ENCODE peak calls at places on chromosomes 11 and 22, in four cellular contexts. U, D, Q and V are unnamed samples.

GRCh38 chr11:31968774-31969433 is 122.0 kb upstream of the RCN1 start:
- DNase-seq in U (no peak), D (no peak), Q (no peak), V (peak)

GRCh38 chr11:113528982-113529381 is 53.8 kb upstream of the DRD2 start:
- DNase-seq in U (no peak), D (no peak), Q (no peak), V (no peak)

GRCh38 chr22:43293661-43294392 is 49.3 kb downstream of the SCUBE1 start:
- DNase-seq in U (peak), D (peak), Q (no peak), V (peak)

GRCh38 chr11:100593321-100593720 is 93.8 kb upstream of the ARHGAP42 start:
- DNase-seq in U (no peak), D (no peak), Q (no peak), V (no peak)

GRCh38 chr11:134583397-134583990 is 171.5 kb upstream of the B3GAT1 start:
- DNase-seq in U (no peak), D (no peak), Q (no peak), V (no peak)

GRCh38 chr11:83734120-83734519 is 448.0 kb upstream of the CCDC90B start:
- DNase-seq in U (no peak), D (no peak), Q (no peak), V (no peak)

GRCh38 chr11:127037001-127037400 is 36.4 kb upstream of the KIRREL3 start:
- DNase-seq in U (no peak), D (no peak), Q (no peak), V (no peak)

GRCh38 chr11:79081441-79082124 is 359.2 kb downstream of the TENM4 start:
- DNase-seq in U (no peak), D (no peak), Q (no peak), V (no peak)

GRCh38 chr22:27151407-27151806 is 494.0 kb downstream of the MIAT start:
- DNase-seq in U (peak), D (no peak), Q (no peak), V (no peak)

GRCh38 chr11:110327508-110327907 is 31.1 kb upstream of the RDX start:
- DNase-seq in U (no peak), D (no peak), Q (no peak), V (no peak)

GRCh38 chr22:36541831-36542391 is 12.9 kb upstream of the EIF3D start:
- DNase-seq in U (peak), D (no peak), Q (no peak), V (no peak)

GRCh38 chr11:120773501-120774031 is 250.3 kb upstream of the TBCEL start:
- DNase-seq in U (no peak), D (peak), Q (no peak), V (no peak)

GRCh38 chr22:44316393-44317162 is 3.8 kb upstream of the SHISAL1 start:
- DNase-seq in U (no peak), D (no peak), Q (no peak), V (no peak)

GRCh38 chr11:66625041-66625751 is 8.8 kb downstream of the RBM14 start:
- DNase-seq in U (no peak), D (peak), Q (no peak), V (no peak)

GRCh38 chr11:31397239-31397834 is 27.7 kb downstream of the DNAJC24 start:
- DNase-seq in U (peak), D (no peak), Q (no peak), V (no peak)

GRCh38 chr11:100512475-100512874 is 174.6 kb upstream of the ARHGAP42 start:
- DNase-seq in U (no peak), D (no peak), Q (no peak), V (no peak)

GRCh38 chr11:44744160-44744559 is 17.4 kb downstream of the TSPAN18 start:
- DNase-seq in U (no peak), D (no peak), Q (no peak), V (no peak)

GRCh38 chr11:46858920-46859531 is 12.9 kb upstream of the CKAP5 start:
- DNase-seq in U (no peak), D (no peak), Q (no peak), V (no peak)

GRCh38 chr11:1129666-1130160 is 28.0 kb upstream of the MUC5AC start:
- DNase-seq in U (no peak), D (peak), Q (no peak), V (no peak)

GRCh38 chr11:110131386-110132123 is 38.4 kb downstream of the ZC3H12C start:
- DNase-seq in U (no peak), D (no peak), Q (no peak), V (no peak)

GRCh38 chr22:36156515-36157419 is 3.8 kb downstream of the APOL3 start:
- DNase-seq in U (no peak), D (peak), Q (peak), V (peak)

GRCh38 chr22:36465232-36466021 is 16.0 kb downstream of the TXN2 start:
- DNase-seq in U (peak), D (peak), Q (peak), V (peak)

GRCh38 chr11:12598330-12599256 is 75.6 kb upstream of the TEAD1 start:
- DNase-seq in U (no peak), D (no peak), Q (peak), V (no peak)

GRCh38 chr22:31284241-31284745 is 8.0 kb downstream of the PIK3IP1 start:
- DNase-seq in U (no peak), D (peak), Q (no peak), V (no peak)

GRCh38 chr22:37557321-37558001 is 2.8 kb upstream of the CDC42EP1 start:
- DNase-seq in U (peak), D (no peak), Q (no peak), V (no peak)

GRCh38 chr11:76215946-76216345 is 9.6 kb upstream of the WNT11 start:
- DNase-seq in U (no peak), D (no peak), Q (no peak), V (peak)

GRCh38 chr22:20434773-20435172 is 2.9 kb downstream of the SCARF2 start:
- DNase-seq in U (no peak), D (peak), Q (no peak), V (no peak)

GRCh38 chr22:43533131-43533530 is 121.3 kb downstream of the MPPED1 start:
- DNase-seq in U (no peak), D (peak), Q (no peak), V (no peak)

GRCh38 chr22:43399980-43400358 is 11.8 kb upstream of the MPPED1 start:
- DNase-seq in U (no peak), D (no peak), Q (no peak), V (no peak)

GRCh38 chr11:77428598-77428997 is 45.3 kb downstream of the PAK1 start:
- DNase-seq in U (no peak), D (no peak), Q (no peak), V (no peak)

GRCh38 chr11:113184498-113184897 is 129.9 kb upstream of the TTC12 start:
- DNase-seq in U (peak), D (no peak), Q (no peak), V (peak)

GRCh38 chr11:59997800-59998199 is 19.2 kb upstream of the OOSP4B start:
- DNase-seq in U (no peak), D (no peak), Q (no peak), V (no peak)

GRCh38 chr22:50542416-50542927 is 3.2 kb upstream of the KLHDC7B start:
- DNase-seq in U (no peak), D (no peak), Q (no peak), V (no peak)
- TF ChIP-seq POLR2A in U (no peak), D (no peak), Q (no peak), V (no peak)

DNA sequence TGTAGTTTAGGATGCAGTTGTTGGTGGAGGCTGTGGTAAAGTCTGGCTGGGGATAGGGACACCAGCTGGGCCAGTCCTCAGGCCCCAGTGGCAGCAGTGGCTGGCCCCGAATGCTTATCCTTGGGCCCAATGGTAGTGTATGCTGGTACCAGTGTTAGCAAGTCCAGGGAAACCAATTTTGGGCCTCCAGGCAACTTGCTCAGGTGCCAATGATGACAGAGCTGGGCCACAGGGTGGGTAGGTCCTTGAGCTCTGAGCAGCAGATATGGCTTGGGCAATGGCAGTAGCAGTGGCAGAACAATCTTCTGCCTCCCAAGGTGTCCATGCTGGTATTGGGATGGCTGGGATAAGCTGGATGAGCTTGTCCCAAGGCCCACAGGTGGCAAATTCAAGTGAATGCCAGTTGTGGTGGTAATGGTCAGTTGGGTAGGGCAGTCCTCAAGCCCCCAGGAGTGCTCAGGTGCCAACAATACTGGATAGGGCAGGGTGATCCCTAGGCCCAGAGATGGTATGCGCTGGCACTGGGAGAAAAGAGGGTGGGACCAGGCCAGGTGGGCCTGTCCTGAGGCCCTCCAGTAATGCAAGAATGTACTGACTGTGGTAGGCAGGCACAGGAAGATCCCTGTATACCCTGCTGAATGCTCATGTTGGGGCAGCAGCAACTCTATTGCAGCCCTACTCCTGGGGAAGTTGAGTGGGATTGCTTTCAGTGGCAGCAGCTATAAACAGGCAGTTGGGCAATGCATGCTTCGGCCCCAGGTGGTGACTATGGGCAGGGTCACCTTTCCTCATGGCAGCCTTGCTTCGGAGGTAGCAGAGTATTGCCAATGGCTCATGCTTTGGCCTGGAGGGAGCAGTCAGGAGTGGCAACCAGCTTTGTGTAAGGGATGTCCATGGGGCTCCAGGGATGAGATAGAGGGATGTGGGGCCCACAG is 54.7 kb downstream of the KCNQ1OT1 start:
- DNase-seq in U (no peak), D (no peak), Q (no peak), V (no peak)
- TF ChIP-seq POLR2A in U (no peak), D (no peak), Q (no peak), V (no peak)

GRCh38 chr11:119307974-119308373 is 9.0 kb downstream of the MCAM start:
- DNase-seq in U (no peak), D (no peak), Q (no peak), V (no peak)
- TF ChIP-seq POLR2A in U (no peak), D (no peak), Q (no peak), V (no peak)

GRCh38 chr11:58525037-58525614 is 17.2 kb upstream of the OR5B21 start:
- DNase-seq in U (no peak), D (no peak), Q (no peak), V (no peak)
- TF ChIP-seq POLR2A in U (no peak), D (no peak), Q (no peak), V (no peak)

GRCh38 chr11:62574363-62575057 is 819 bp upstream of the EEF1G start:
- DNase-seq in U (no peak), D (peak), Q (peak), V (no peak)
- TF ChIP-seq POLR2A in U (no peak), D (no peak), Q (no peak), V (peak)